ENCODE peak calls at places on chromosomes 5 and 9, in four cellular contexts. Z is HepG2, V is HCT116, G is K562. Q is an unnamed sample.

GRCh38 chr9:37141015-37141414 is 20.6 kb downstream of the ZCCHC7 start:
- DNase-seq in Z (no peak), V (no peak), G (no peak), Q (no peak)

GRCh38 chr9:106712279-106712678 is 150.7 kb upstream of the ZNF462 start:
- DNase-seq in Z (no peak), V (no peak), G (no peak), Q (no peak)

GRCh38 chr5:17154211-17154996 is 63.0 kb upstream of the BASP1 start:
- DNase-seq in Z (no peak), V (no peak), G (no peak), Q (peak; percentile 22)

GRCh38 chr5:177447066-177447610 is 524 bp downstream of the PRR7 start:
- DNase-seq in Z (no peak), V (no peak), G (peak; percentile 78), Q (no peak)

GRCh38 chr9:134814598-134815215 is 65.9 kb upstream of the FCN2 start:
- DNase-seq in Z (no peak), V (no peak), G (no peak), Q (no peak)

GRCh38 chr5:2832394-2832793 is 80.9 kb upstream of the IRX2 start:
- DNase-seq in Z (no peak), V (no peak), G (no peak), Q (no peak)

GRCh38 chr9:69771775-69772418 is 12.1 kb upstream of the PTAR1 start:
- DNase-seq in Z (no peak), V (no peak), G (no peak), Q (no peak)

GRCh38 chr9:23662320-23662719 is 163.7 kb downstream of the ELAVL2 start:
- DNase-seq in Z (no peak), V (no peak), G (no peak), Q (no peak)

GRCh38 chr5:60835554-60835953 is 8.5 kb downstream of the ELOVL7 start:
- DNase-seq in Z (no peak), V (no peak), G (no peak), Q (no peak)

GRCh38 chr9:126519660-126520425 is 93.9 kb upstream of the LMX1B start:
- DNase-seq in Z (no peak), V (no peak), G (no peak), Q (no peak)

GRCh38 chr5:170491479-170491878 is 12.3 kb upstream of the KCNIP1 start:
- DNase-seq in Z (no peak), V (no peak), G (no peak), Q (no peak)

GRCh38 chr9:113520109-113520642 is 56.6 kb downstream of the RGS3 start:
- DNase-seq in Z (no peak), V (no peak), G (no peak), Q (no peak)

GRCh38 chr9:27385606-27386005 is 88.7 kb upstream of the EQTN start:
- DNase-seq in Z (no peak), V (no peak), G (no peak), Q (no peak)

GRCh38 chr9:93096131-93096802 is at the start of gene CARD19:
- DNase-seq in Z (no peak), V (no peak), G (no peak), Q (no peak)

GRCh38 chr5:141914154-141914743 is 9.4 kb upstream of the DELE1 start:
- DNase-seq in Z (no peak), V (no peak), G (peak; percentile 72), Q (no peak)

GRCh38 chr9:33329996-33330395 is 39.7 kb downstream of the NFX1 start:
- DNase-seq in Z (no peak), V (no peak), G (no peak), Q (peak; percentile 82)

GRCh38 chr5:1502737-1503120 is 21.0 kb downstream of the LPCAT1 start:
- DNase-seq in Z (no peak), V (no peak), G (no peak), Q (no peak)

GRCh38 chr9:128094166-128094949 is 26.3 kb downstream of the SLC25A25 start:
- DNase-seq in Z (no peak), V (peak; percentile 89), G (peak; percentile 93), Q (peak; percentile 46)

GRCh38 chr5:127515693-127516440 is 1.6 kb upstream of the PRRC1 start:
- DNase-seq in Z (peak; percentile 12), V (no peak), G (no peak), Q (no peak)

GRCh38 chr5:127519527-127519926 is 2.1 kb downstream of the PRRC1 start:
- DNase-seq in Z (no peak), V (no peak), G (no peak), Q (no peak)

GRCh38 chr5:127517110-127517479 is 345 bp upstream of the PRRC1 start:
- DNase-seq in Z (peak; percentile 57), V (no peak), G (no peak), Q (peak; percentile 18)

GRCh38 chr5:127517480-127518318 is at the start of gene PRRC1:
- DNase-seq in Z (peak; percentile 64), V (peak; percentile 59), G (peak; percentile 89), Q (peak; percentile 4)

DNA sequence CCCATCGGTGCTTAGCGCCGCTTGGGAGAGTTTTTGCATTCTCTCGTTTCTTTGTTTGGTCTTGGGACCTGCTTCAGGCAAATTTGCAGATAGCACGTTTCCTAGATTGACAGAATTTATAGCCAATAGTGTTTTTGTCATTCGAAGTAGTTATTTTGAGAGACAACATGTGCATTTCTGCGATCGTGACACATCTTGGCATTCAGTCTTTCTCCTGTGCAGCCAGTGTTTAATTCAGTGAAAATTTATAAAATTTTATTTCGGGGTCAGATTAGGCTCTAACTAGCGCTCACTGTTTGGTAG is 830 bp downstream of the PRRC1 start:
- DNase-seq in Z (no peak), V (no peak), G (no peak), Q (no peak)
- TF ChIP-seq TCF7L2 in Z (no peak), V (no peak), G (no peak), Q (no peak)

GRCh38 chr5:10479226-10479721 is 37.6 kb downstream of the ROPN1L start:
- DNase-seq in Z (no peak), V (no peak), G (no peak), Q (no peak)
- TF ChIP-seq TCF7L2 in Z (no peak), V (no peak), G (no peak), Q (no peak)

DNA sequence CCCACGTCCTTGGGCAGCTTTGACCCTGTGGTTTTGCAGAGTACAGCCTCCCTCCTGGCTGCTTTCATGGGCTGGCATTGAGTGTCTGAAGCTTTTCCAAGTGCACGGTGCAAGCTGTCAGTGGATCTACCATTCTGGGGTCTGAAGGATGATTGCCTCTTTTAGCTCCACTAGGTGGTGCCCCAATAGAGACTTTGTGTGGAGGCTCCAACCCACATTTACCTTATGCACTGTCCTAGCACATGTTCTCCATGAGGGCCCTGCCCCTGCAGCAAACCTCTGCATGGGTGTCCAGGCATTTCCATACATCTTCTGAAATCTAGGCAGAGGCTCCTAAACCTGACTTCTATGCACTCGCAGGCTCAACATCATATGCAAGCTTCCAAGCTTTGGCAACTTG is 644.2 kb upstream of the CDH9 start:
- DNase-seq in Z (peak; percentile 9), V (no peak), G (no peak), Q (no peak)
- TF ChIP-seq TCF7L2 in Z (no peak), V (no peak), G (no peak), Q (no peak)

DNA sequence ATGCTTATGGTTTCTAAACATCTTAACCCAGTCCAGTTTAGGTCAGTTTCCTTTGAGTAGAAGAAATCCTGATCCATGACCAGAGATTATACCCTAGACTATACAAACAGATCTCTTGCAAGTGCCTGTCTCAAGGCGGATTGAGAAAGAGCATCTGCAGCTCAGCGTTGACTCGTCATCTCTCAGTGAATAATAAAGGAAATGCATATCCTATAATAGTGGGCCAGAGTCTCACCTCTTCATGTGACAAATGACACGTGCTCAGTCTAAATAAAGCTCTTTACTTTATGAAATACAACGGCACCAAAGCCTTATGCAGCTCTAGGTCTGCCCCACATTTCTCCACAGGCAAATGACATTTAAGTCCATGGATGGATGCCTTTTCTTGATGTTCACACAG is 179.4 kb upstream of the NR3C1 start:
- DNase-seq in Z (no peak), V (no peak), G (no peak), Q (no peak)
- TF ChIP-seq TCF7L2 in Z (no peak), V (no peak), G (no peak), Q (no peak)

DNA sequence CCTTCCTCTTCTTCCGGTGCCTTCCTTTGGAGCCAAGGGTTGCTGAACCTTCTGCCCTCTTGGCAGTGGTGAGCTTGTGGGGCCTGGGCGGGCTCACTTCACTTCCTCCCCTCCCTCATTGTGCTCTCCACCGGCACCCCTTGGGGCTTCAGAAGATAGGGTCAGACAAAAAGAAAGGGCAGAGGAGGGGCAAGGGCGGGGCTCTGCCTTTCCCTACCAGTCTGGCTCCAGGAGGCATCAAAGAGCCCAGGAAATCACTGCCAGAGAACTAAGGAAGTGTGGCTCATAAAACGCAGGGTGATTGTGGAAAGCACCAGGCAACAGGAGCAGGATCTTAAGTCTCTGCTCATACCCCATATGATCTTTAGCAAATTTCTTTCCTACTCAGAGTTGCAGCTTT is 34.8 kb downstream of the ACOT12 start:
- DNase-seq in Z (no peak), V (no peak), G (no peak), Q (no peak)
- TF ChIP-seq TCF7L2 in Z (no peak), V (no peak), G (no peak), Q (no peak)

Q was measured in Panc1.